ENCODE peak calls at places on chromosome 6, in eight cellular contexts. One of them, this sample, is unnamed.

GRCh38 chr6:157800420-157801237 is 22.4 kb upstream of the SNX9 start:
- DNase-seq in ecto neural progenitor cell: no peak
- DNase-seq in left ventricle myocardium inferior: no peak
- DNase-seq in fibroblast of the aortic adventitia: peak
- DNase-seq in heart left ventricle: no peak
- DNase-seq in activated CD8-positive, alpha-beta memory T cell treated with anti-CD3 and anti-CD28 coated beads for 24 hours: peak
- DNase-seq in stimulated activated CD4-positive, alpha-beta T cell treated with anti-CD3 and anti-CD28 coated beads, Interleukin-4, amount 100 ng/mL, for 48 hours: no peak
- DNase-seq in NAMALWA: no peak
- DNase-seq in this sample: no peak

GRCh38 chr6:87074051-87074711 is 20.7 kb downstream of the CGA start:
- DNase-seq in heart left ventricle: no peak
- DNase-seq in activated CD8-positive, alpha-beta memory T cell treated with anti-CD3 and anti-CD28 coated beads for 24 hours: no peak
- DNase-seq in fibroblast of the aortic adventitia: peak
- DNase-seq in ecto neural progenitor cell: no peak
- DNase-seq in left ventricle myocardium inferior: no peak
- DNase-seq in stimulated activated CD4-positive, alpha-beta T cell treated with anti-CD3 and anti-CD28 coated beads, Interleukin-4, amount 100 ng/mL, for 48 hours: no peak
- DNase-seq in NAMALWA: no peak
- DNase-seq in this sample: no peak

GRCh38 chr6:12152023-12152960 is 137.9 kb upstream of the EDN1 start:
- DNase-seq in left ventricle myocardium inferior: no peak
- DNase-seq in heart left ventricle: no peak
- DNase-seq in activated CD8-positive, alpha-beta memory T cell treated with anti-CD3 and anti-CD28 coated beads for 24 hours: no peak
- DNase-seq in stimulated activated CD4-positive, alpha-beta T cell treated with anti-CD3 and anti-CD28 coated beads, Interleukin-4, amount 100 ng/mL, for 48 hours: no peak
- DNase-seq in ecto neural progenitor cell: no peak
- DNase-seq in NAMALWA: no peak
- DNase-seq in fibroblast of the aortic adventitia: no peak
- DNase-seq in this sample: no peak

GRCh38 chr6:90500458-90500857 is 86.4 kb downstream of the MAP3K7 start:
- DNase-seq in stimulated activated CD4-positive, alpha-beta T cell treated with anti-CD3 and anti-CD28 coated beads, Interleukin-4, amount 100 ng/mL, for 48 hours: no peak
- DNase-seq in left ventricle myocardium inferior: no peak
- DNase-seq in activated CD8-positive, alpha-beta memory T cell treated with anti-CD3 and anti-CD28 coated beads for 24 hours: no peak
- DNase-seq in heart left ventricle: no peak
- DNase-seq in fibroblast of the aortic adventitia: no peak
- DNase-seq in ecto neural progenitor cell: no peak
- DNase-seq in NAMALWA: no peak
- DNase-seq in this sample: no peak

GRCh38 chr6:111984081-111984480 is 69.8 kb upstream of the CCN6 start:
- DNase-seq in fibroblast of the aortic adventitia: no peak
- DNase-seq in NAMALWA: no peak
- DNase-seq in stimulated activated CD4-positive, alpha-beta T cell treated with anti-CD3 and anti-CD28 coated beads, Interleukin-4, amount 100 ng/mL, for 48 hours: no peak
- DNase-seq in ecto neural progenitor cell: no peak
- DNase-seq in activated CD8-positive, alpha-beta memory T cell treated with anti-CD3 and anti-CD28 coated beads for 24 hours: no peak
- DNase-seq in heart left ventricle: no peak
- DNase-seq in left ventricle myocardium inferior: no peak
- DNase-seq in this sample: no peak

GRCh38 chr6:84508981-84509380 is 255.4 kb downstream of the TBX18 start:
- DNase-seq in activated CD8-positive, alpha-beta memory T cell treated with anti-CD3 and anti-CD28 coated beads for 24 hours: no peak
- DNase-seq in stimulated activated CD4-positive, alpha-beta T cell treated with anti-CD3 and anti-CD28 coated beads, Interleukin-4, amount 100 ng/mL, for 48 hours: no peak
- DNase-seq in left ventricle myocardium inferior: no peak
- DNase-seq in fibroblast of the aortic adventitia: peak
- DNase-seq in heart left ventricle: no peak
- DNase-seq in NAMALWA: no peak
- DNase-seq in ecto neural progenitor cell: no peak
- DNase-seq in this sample: no peak

GRCh38 chr6:19394051-19394450 is 443.1 kb upstream of the ID4 start:
- DNase-seq in stimulated activated CD4-positive, alpha-beta T cell treated with anti-CD3 and anti-CD28 coated beads, Interleukin-4, amount 100 ng/mL, for 48 hours: no peak
- DNase-seq in left ventricle myocardium inferior: no peak
- DNase-seq in ecto neural progenitor cell: no peak
- DNase-seq in NAMALWA: no peak
- DNase-seq in activated CD8-positive, alpha-beta memory T cell treated with anti-CD3 and anti-CD28 coated beads for 24 hours: no peak
- DNase-seq in fibroblast of the aortic adventitia: no peak
- DNase-seq in heart left ventricle: no peak
- DNase-seq in this sample: no peak

GRCh38 chr6:156658186-156658585 is 119.0 kb upstream of the ARID1B start:
- DNase-seq in NAMALWA: no peak
- DNase-seq in stimulated activated CD4-positive, alpha-beta T cell treated with anti-CD3 and anti-CD28 coated beads, Interleukin-4, amount 100 ng/mL, for 48 hours: no peak
- DNase-seq in heart left ventricle: peak
- DNase-seq in fibroblast of the aortic adventitia: peak
- DNase-seq in activated CD8-positive, alpha-beta memory T cell treated with anti-CD3 and anti-CD28 coated beads for 24 hours: no peak
- DNase-seq in ecto neural progenitor cell: no peak
- DNase-seq in left ventricle myocardium inferior: no peak
- DNase-seq in this sample: no peak

GRCh38 chr6:2839195-2839981 is 2.3 kb downstream of the SERPINB1 start:
- DNase-seq in activated CD8-positive, alpha-beta memory T cell treated with anti-CD3 and anti-CD28 coated beads for 24 hours: no peak
- DNase-seq in left ventricle myocardium inferior: no peak
- DNase-seq in fibroblast of the aortic adventitia: peak
- DNase-seq in ecto neural progenitor cell: no peak
- DNase-seq in stimulated activated CD4-positive, alpha-beta T cell treated with anti-CD3 and anti-CD28 coated beads, Interleukin-4, amount 100 ng/mL, for 48 hours: no peak
- DNase-seq in heart left ventricle: no peak
- DNase-seq in NAMALWA: no peak
- DNase-seq in this sample: no peak

GRCh38 chr6:112971651-112972050 is 624.5 kb downstream of the RFPL4B start:
- DNase-seq in heart left ventricle: no peak
- DNase-seq in stimulated activated CD4-positive, alpha-beta T cell treated with anti-CD3 and anti-CD28 coated beads, Interleukin-4, amount 100 ng/mL, for 48 hours: no peak
- DNase-seq in activated CD8-positive, alpha-beta memory T cell treated with anti-CD3 and anti-CD28 coated beads for 24 hours: no peak
- DNase-seq in left ventricle myocardium inferior: no peak
- DNase-seq in fibroblast of the aortic adventitia: no peak
- DNase-seq in ecto neural progenitor cell: no peak
- DNase-seq in NAMALWA: no peak
- DNase-seq in this sample: no peak

GRCh38 chr6:53741417-53741816 is 53.4 kb upstream of the LRRC1 start:
- DNase-seq in stimulated activated CD4-positive, alpha-beta T cell treated with anti-CD3 and anti-CD28 coated beads, Interleukin-4, amount 100 ng/mL, for 48 hours: peak
- DNase-seq in left ventricle myocardium inferior: no peak
- DNase-seq in ecto neural progenitor cell: no peak
- DNase-seq in heart left ventricle: no peak
- DNase-seq in fibroblast of the aortic adventitia: no peak
- DNase-seq in activated CD8-positive, alpha-beta memory T cell treated with anti-CD3 and anti-CD28 coated beads for 24 hours: no peak
- DNase-seq in NAMALWA: no peak
- DNase-seq in this sample: no peak

GRCh38 chr6:32113386-32114352 is 4.5 kb upstream of the TNXB start:
- DNase-seq in stimulated activated CD4-positive, alpha-beta T cell treated with anti-CD3 and anti-CD28 coated beads, Interleukin-4, amount 100 ng/mL, for 48 hours: no peak
- DNase-seq in activated CD8-positive, alpha-beta memory T cell treated with anti-CD3 and anti-CD28 coated beads for 24 hours: no peak
- DNase-seq in heart left ventricle: peak
- DNase-seq in ecto neural progenitor cell: no peak
- DNase-seq in fibroblast of the aortic adventitia: peak
- DNase-seq in left ventricle myocardium inferior: peak
- DNase-seq in NAMALWA: no peak
- DNase-seq in this sample: no peak

GRCh38 chr6:71524201-71524600 is 235.6 kb downstream of the OGFRL1 start:
- DNase-seq in activated CD8-positive, alpha-beta memory T cell treated with anti-CD3 and anti-CD28 coated beads for 24 hours: no peak
- DNase-seq in fibroblast of the aortic adventitia: no peak
- DNase-seq in NAMALWA: no peak
- DNase-seq in stimulated activated CD4-positive, alpha-beta T cell treated with anti-CD3 and anti-CD28 coated beads, Interleukin-4, amount 100 ng/mL, for 48 hours: no peak
- DNase-seq in ecto neural progenitor cell: no peak
- DNase-seq in left ventricle myocardium inferior: no peak
- DNase-seq in heart left ventricle: no peak
- DNase-seq in this sample: no peak

GRCh38 chr6:40543776-40544175 is 43.4 kb downstream of the LRFN2 start:
- DNase-seq in activated CD8-positive, alpha-beta memory T cell treated with anti-CD3 and anti-CD28 coated beads for 24 hours: no peak
- DNase-seq in NAMALWA: no peak
- DNase-seq in fibroblast of the aortic adventitia: no peak
- DNase-seq in left ventricle myocardium inferior: no peak
- DNase-seq in stimulated activated CD4-positive, alpha-beta T cell treated with anti-CD3 and anti-CD28 coated beads, Interleukin-4, amount 100 ng/mL, for 48 hours: no peak
- DNase-seq in heart left ventricle: no peak
- DNase-seq in ecto neural progenitor cell: no peak
- DNase-seq in this sample: no peak

GRCh38 chr6:163706688-163707087 is 292.2 kb downstream of the QKI start:
- DNase-seq in fibroblast of the aortic adventitia: no peak
- DNase-seq in stimulated activated CD4-positive, alpha-beta T cell treated with anti-CD3 and anti-CD28 coated beads, Interleukin-4, amount 100 ng/mL, for 48 hours: no peak
- DNase-seq in NAMALWA: peak
- DNase-seq in heart left ventricle: no peak
- DNase-seq in activated CD8-positive, alpha-beta memory T cell treated with anti-CD3 and anti-CD28 coated beads for 24 hours: no peak
- DNase-seq in ecto neural progenitor cell: no peak
- DNase-seq in left ventricle myocardium inferior: no peak
- DNase-seq in this sample: no peak

This sample was measured in GM19239.